ENCODE peak calls at places on chromosomes 1 and 21, in five cellular contexts. Y, Z, S, L and I are unnamed samples.

GRCh38 chr1:53025034-53025777 is 36.8 kb upstream of the PODN start:
- DNase-seq in L (no peak), Z (no peak), S (peak; percentile 90), Y (peak; percentile 76), I (no peak)

GRCh38 chr21:40143822-40144525 is 276.7 kb downstream of the PCP4 start:
- DNase-seq in L (peak; percentile 20), S (peak; percentile 38), Y (no peak), Z (peak; percentile 58), I (peak; percentile 54)

GRCh38 chr1:10802948-10803715 is 6.7 kb upstream of the CASZ1 start:
- DNase-seq in Y (no peak), L (no peak), Z (no peak), S (no peak), I (no peak)

GRCh38 chr1:70641868-70642267 is 230.8 kb downstream of the CTH start:
- DNase-seq in S (no peak), Z (no peak), Y (no peak), L (no peak), I (no peak)

GRCh38 chr1:109765896-109766615 is 2.3 kb upstream of the EPS8L3 start:
- DNase-seq in Z (no peak), S (no peak), L (peak; percentile 4), Y (peak; percentile 49), I (no peak)

GRCh38 chr1:79293611-79294010 is 287.1 kb upstream of the ADGRL4 start:
- DNase-seq in Y (no peak), L (no peak), S (peak; percentile 2), Z (no peak), I (no peak)

GRCh38 chr1:63630238-63630637 is 37.0 kb downstream of the PGM1 start:
- DNase-seq in Y (no peak), S (no peak), Z (no peak), L (no peak), I (no peak)

GRCh38 chr1:212520746-212521145 is 87.8 kb upstream of the ATF3 start:
- DNase-seq in S (no peak), Z (no peak), L (no peak), Y (no peak), I (no peak)

GRCh38 chr1:219938706-219939105 is 10.3 kb upstream of the SLC30A10 start:
- DNase-seq in Z (no peak), S (peak; percentile 59), L (no peak), Y (no peak), I (no peak)

GRCh38 chr1:115074839-115075534 is 14.3 kb downstream of the TSPAN2 start:
- DNase-seq in S (no peak), Y (no peak), L (no peak), Z (no peak), I (no peak)

GRCh38 chr1:5667513-5668325 is 324.5 kb downstream of the NPHP4 start:
- DNase-seq in S (no peak), Y (no peak), L (no peak), Z (no peak), I (no peak)

GRCh38 chr21:26047279-26047967 is 123.1 kb downstream of the APP start:
- DNase-seq in Y (no peak), Z (no peak), S (no peak), L (no peak), I (no peak)

GRCh38 chr21:44985441-44986401 is 45.9 kb downstream of the SLX9 start:
- DNase-seq in L (peak; percentile 14), S (no peak), Y (no peak), Z (no peak), I (no peak)

GRCh38 chr1:113993072-113993471 is 13.8 kb downstream of the OLFML3 start:
- DNase-seq in L (no peak), S (no peak), Y (no peak), Z (no peak), I (no peak)

GRCh38 chr21:16079830-16080229 is 350.0 kb downstream of the USP25 start:
- DNase-seq in S (peak; percentile 85), L (no peak), Y (no peak), Z (peak; percentile 11), I (no peak)

GRCh38 chr1:109190189-109190588 is 23.5 kb upstream of the SARS1 start:
- DNase-seq in Z (no peak), Y (no peak), S (no peak), L (no peak), I (no peak)

GRCh38 chr1:3285341-3285740 is 169.1 kb upstream of the ARHGEF16 start:
- DNase-seq in L (no peak), Y (no peak), S (no peak), Z (no peak), I (no peak)

GRCh38 chr1:93964777-93965200 is 55.6 kb upstream of the GCLM start:
- DNase-seq in S (peak; percentile 54), L (no peak), Y (no peak), Z (no peak), I (no peak)

GRCh38 chr1:207028884-207029283 is 3.7 kb downstream of the C1orf116 start:
- DNase-seq in Z (no peak), S (no peak), L (no peak), Y (no peak), I (no peak)

GRCh38 chr1:193070395-193070753 is 11.0 kb downstream of the RO60 start:
- DNase-seq in L (no peak), Y (no peak), Z (no peak), S (peak; percentile 19), I (no peak)

GRCh38 chr1:154442006-154442740 is 37.0 kb downstream of the IL6R start:
- DNase-seq in S (no peak), Z (no peak), Y (no peak), L (peak; percentile 38), I (peak; percentile 33)

GRCh38 chr1:27070390-27071048 is 57.9 kb upstream of the TENT5B start:
- DNase-seq in Y (no peak), S (no peak), L (no peak), Z (no peak), I (no peak)

GRCh38 chr21:27534211-27534610 is 567.3 kb upstream of the ADAMTS5 start:
- DNase-seq in Y (no peak), L (no peak), S (no peak), Z (no peak), I (no peak)

GRCh38 chr1:154741327-154741726 is 128.8 kb downstream of the KCNN3 start:
- DNase-seq in Z (no peak), Y (no peak), S (peak; percentile 40), L (no peak), I (no peak)

GRCh38 chr1:78437393-78437792 is 53.4 kb upstream of the PTGFR start:
- DNase-seq in Z (no peak), S (peak; percentile 38), L (no peak), Y (no peak), I (no peak)

GRCh38 chr1:214686497-214686896 is 83.5 kb downstream of the CENPF start:
- DNase-seq in Y (no peak), L (no peak), Z (no peak), S (no peak), I (no peak)

GRCh38 chr1:234605983-234606730 is 3.8 kb downstream of the IRF2BP2 start:
- DNase-seq in Z (peak; percentile 70), Y (no peak), S (peak; percentile 58), L (peak; percentile 61), I (peak; percentile 42)

GRCh38 chr1:88327391-88328267 is 356.4 kb upstream of the PKN2 start:
- DNase-seq in L (no peak), S (peak; percentile 86), Z (no peak), Y (no peak), I (no peak)

GRCh38 chr1:5911157-5911556 is 81.1 kb downstream of the NPHP4 start:
- DNase-seq in S (no peak), Z (no peak), L (no peak), Y (peak; percentile 41), I (no peak)

GRCh38 chr1:246597340-246597739 is 31.1 kb downstream of the CNST start:
- DNase-seq in Z (no peak), L (no peak), S (peak; percentile 73), Y (peak; percentile 87), I (no peak)

GRCh38 chr1:24155011-24155782 is 12.3 kb upstream of the IL22RA1 start:
- DNase-seq in L (no peak), Z (no peak), Y (no peak), S (no peak), I (peak; percentile 14)

GRCh38 chr1:241730031-241730430 is 78.0 kb downstream of the WDR64 start:
- DNase-seq in Z (no peak), S (no peak), Y (no peak), L (no peak), I (no peak)

GRCh38 chr21:32364801-32365200 is 28.0 kb downstream of the URB1 start:
- DNase-seq in Z (no peak), Y (no peak), S (no peak), L (no peak), I (no peak)

GRCh38 chr1:150165622-150166612 is 16.2 kb downstream of the PLEKHO1 start:
- DNase-seq in Y (no peak), Z (no peak), L (peak; percentile 57), S (no peak), I (peak; percentile 61)

GRCh38 chr1:92957020-92957734 is 4.1 kb downstream of the DIPK1A start:
- DNase-seq in Y (no peak), S (no peak), Z (no peak), L (no peak), I (no peak)

GRCh38 chr1:66353207-66353606 is 180.7 kb upstream of the SGIP1 start:
- DNase-seq in Y (no peak), L (no peak), Z (peak; percentile 81), S (no peak), I (no peak)

GRCh38 chr21:39114871-39115658 is 68.2 kb downstream of the PSMG1 start:
- DNase-seq in L (no peak), Y (no peak), S (peak; percentile 75), Z (no peak), I (no peak)

GRCh38 chr1:235767795-235768194 is 98.9 kb downstream of the LYST start:
- DNase-seq in S (no peak), L (no peak), Z (no peak), Y (no peak), I (no peak)

GRCh38 chr21:34765619-34766018 is 96.8 kb downstream of the CLIC6 start:
- DNase-seq in L (no peak), Z (no peak), Y (no peak), S (no peak), I (no peak)